ENCODE peak calls at places on chromosome 15, in six cellular contexts. Q is left cardiac atrium; H is GM23248; M is CD4-positive, CD25-positive, alpha-beta regulatory T cell; C is left ventricle myocardium inferior; A is cardiac fibroblast. V is an unnamed sample.

GRCh38 chr15:72783563-72784232 is at the start of gene ADPGK:
- DNase-seq in Q (peak), H (peak), M (peak), C (peak), A (peak), V (peak)

GRCh38 chr15:25688166-25688565 is 175.0 kb downstream of the ATP10A start:
- DNase-seq in Q (no peak), H (no peak), M (no peak), C (no peak), A (no peak), V (no peak)

GRCh38 chr15:81080946-81081345 is 53.1 kb upstream of the CFAP161 start:
- DNase-seq in Q (no peak), H (no peak), M (no peak), C (no peak), A (no peak), V (no peak)

GRCh38 chr15:66700802-66701421 is 1.1 kb upstream of the SMAD6 start:
- DNase-seq in Q (peak), H (peak), M (peak), C (peak), A (peak), V (peak)

GRCh38 chr15:59917504-59918157 is 86.5 kb upstream of the FOXB1 start:
- DNase-seq in Q (peak), H (peak), M (peak), C (no peak), A (peak), V (no peak)

GRCh38 chr15:48722764-48723661 is 77.5 kb upstream of the FBN1 start:
- DNase-seq in Q (no peak), H (peak), M (no peak), C (no peak), A (peak), V (no peak)

GRCh38 chr15:74917676-74918075 is 11.0 kb upstream of the FAM219B start:
- DNase-seq in Q (no peak), H (no peak), M (no peak), C (no peak), A (no peak), V (no peak)

GRCh38 chr15:72312605-72313447 is 7.1 kb downstream of the CELF6 start:
- DNase-seq in Q (peak), H (peak), M (peak), C (peak), A (peak), V (peak)

GRCh38 chr15:33735637-33736247 is 232.6 kb upstream of the CHRM5 start:
- DNase-seq in Q (no peak), H (peak), M (no peak), C (no peak), A (peak), V (no peak)

GRCh38 chr15:71683401-71684274 is 126.7 kb upstream of the NR2E3 start:
- DNase-seq in Q (no peak), H (peak), M (no peak), C (no peak), A (no peak), V (no peak)

GRCh38 chr15:101137312-101137940 is 114.4 kb downstream of the CHSY1 start:
- DNase-seq in Q (no peak), H (no peak), M (no peak), C (no peak), A (no peak), V (no peak)

GRCh38 chr15:98968576-98968975 is 39.0 kb downstream of the PGPEP1L start:
- DNase-seq in Q (no peak), H (no peak), M (no peak), C (no peak), A (no peak), V (no peak)

GRCh38 chr15:52858388-52859176 is 68.4 kb upstream of the ONECUT1 start:
- DNase-seq in Q (peak), H (no peak), M (no peak), C (peak), A (no peak), V (no peak)

V was measured in C1 segment of cervical spinal cord.